ENCODE peak calls at places on chromosomes 13 and 19, in eight cellular contexts. D is CD4-positive, alpha-beta memory T cell; R is GM10248; H is GM23338; A is stimulated activated CD8-positive, alpha-beta memory T cell treated with anti-CD3 and anti-CD28 coated beads, Interleukin-4, amount 100 ng/mL, for 4 hours; V is stimulated activated naive CD4-positive, alpha-beta T cell treated with Interleukin-2 at 50 U/mL for 16 hours; U is fibroblast of pulmonary artery; G is stromal cell of bone marrow. I is an unnamed sample.

GRCh38 chr19:13195678-13196077 is 45.5 kb downstream of the IER2 start:
- DNase-seq in D (peak; percentile 62), R (peak; percentile 69), H (peak; percentile 91), A (peak; percentile 15), V (peak; percentile 55), U (no peak), G (no peak), I (no peak)

GRCh38 chr13:110119943-110120905 is 186.7 kb downstream of the COL4A1 start:
- DNase-seq in D (no peak), R (no peak), H (no peak), A (no peak), V (no peak), U (no peak), G (no peak), I (peak; percentile 41)

GRCh38 chr13:30113983-30114491 is 193.3 kb downstream of the KATNAL1 start:
- DNase-seq in D (no peak), R (no peak), H (peak; percentile 32), A (no peak), V (no peak), U (no peak), G (no peak), I (no peak)

GRCh38 chr13:91652389-91652788 is 254.0 kb downstream of the GPC5 start:
- DNase-seq in D (no peak), R (no peak), H (peak; percentile 10), A (no peak), V (no peak), U (no peak), G (no peak), I (peak; percentile 28)

GRCh38 chr19:13033244-13033643 is 38.0 kb downstream of the NFIX start:
- DNase-seq in D (no peak), R (no peak), H (no peak), A (no peak), V (no peak), U (no peak), G (no peak), I (no peak)

GRCh38 chr13:112078216-112078615 is 11.3 kb downstream of the SOX1 start:
- DNase-seq in D (no peak), R (no peak), H (no peak), A (no peak), V (no peak), U (no peak), G (no peak), I (no peak)

GRCh38 chr13:28548872-28549271 is 53.9 kb upstream of the FLT1 start:
- DNase-seq in D (no peak), R (no peak), H (peak; percentile 60), A (no peak), V (no peak), U (no peak), G (no peak), I (no peak)

GRCh38 chr13:95113601-95114000 is 187.7 kb downstream of the ABCC4 start:
- DNase-seq in D (no peak), R (no peak), H (peak; percentile 23), A (no peak), V (no peak), U (no peak), G (no peak), I (no peak)

GRCh38 chr19:40366697-40367561 is 18.4 kb downstream of the PLD3 start:
- DNase-seq in D (no peak), R (no peak), H (peak; percentile 81), A (no peak), V (no peak), U (peak; percentile 26), G (no peak), I (peak; percentile 24)

GRCh38 chr13:23928985-23929384 is 31.7 kb upstream of the C1QTNF9B start:
- DNase-seq in D (no peak), R (no peak), H (no peak), A (no peak), V (no peak), U (peak; percentile 71), G (peak; percentile 23), I (peak; percentile 90)

GRCh38 chr19:45497791-45498190 is 452 bp upstream of the PPM1N start:
- DNase-seq in D (no peak), R (no peak), H (peak; percentile 82), A (no peak), V (no peak), U (no peak), G (no peak), I (no peak)

GRCh38 chr13:74661851-74662250 is 527.6 kb upstream of the KLF12 start:
- DNase-seq in D (no peak), R (no peak), H (no peak), A (no peak), V (no peak), U (no peak), G (no peak), I (no peak)

GRCh38 chr13:112587359-112587766 is 590 bp downstream of the TUBGCP3 start:
- DNase-seq in D (peak; percentile 77), R (peak; percentile 84), H (peak; percentile 76), A (peak; percentile 50), V (peak; percentile 71), U (peak; percentile 85), G (peak; percentile 68), I (peak; percentile 86)

GRCh38 chr13:39263033-39263432 is 224.8 kb downstream of the NHLRC3 start:
- DNase-seq in D (no peak), R (peak; percentile 55), H (peak; percentile 72), A (no peak), V (peak; percentile 2), U (peak; percentile 52), G (peak; percentile 33), I (peak; percentile 23)

GRCh38 chr19:49808762-49809154 is 4.3 kb downstream of the FUZ start:
- DNase-seq in D (peak; percentile 94), R (peak; percentile 87), H (peak; percentile 99), A (peak; percentile 69), V (peak; percentile 82), U (peak; percentile 84), G (peak; percentile 70), I (peak; percentile 71)

GRCh38 chr19:55442372-55443044 is 592 bp downstream of the SHISA7 start:
- DNase-seq in D (no peak), R (no peak), H (peak; percentile 62), A (no peak), V (peak; percentile 5), U (no peak), G (no peak), I (no peak)

GRCh38 chr13:112888238-112889111 is 80.5 kb upstream of the MCF2L start:
- DNase-seq in D (no peak), R (no peak), H (no peak), A (no peak), V (no peak), U (no peak), G (no peak), I (no peak)

GRCh38 chr19:5642204-5642603 is 19.3 kb downstream of the SAFB start:
- DNase-seq in D (no peak), R (no peak), H (no peak), A (no peak), V (no peak), U (no peak), G (no peak), I (no peak)

GRCh38 chr13:30829145-30829544 is 76.9 kb upstream of the MEDAG start:
- DNase-seq in D (no peak), R (no peak), H (no peak), A (no peak), V (no peak), U (peak; percentile 47), G (no peak), I (peak; percentile 82)

GRCh38 chr13:50457430-50458393 is 385.8 kb downstream of the DLEU7 start:
- DNase-seq in D (no peak), R (no peak), H (no peak), A (no peak), V (no peak), U (no peak), G (no peak), I (no peak)

GRCh38 chr19:19652482-19653295 is 9.2 kb upstream of the GMIP start:
- DNase-seq in D (peak; percentile 26), R (no peak), H (no peak), A (no peak), V (no peak), U (no peak), G (no peak), I (peak; percentile 30)

GRCh38 chr19:40974633-40975037 is 16.4 kb upstream of the CYP2B6 start:
- DNase-seq in D (peak; percentile 73), R (peak; percentile 74), H (peak; percentile 92), A (peak; percentile 73), V (peak; percentile 68), U (peak; percentile 86), G (peak; percentile 52), I (peak; percentile 73)

GRCh38 chr19:8655340-8655709 is 24.9 kb downstream of the NFILZ start:
- DNase-seq in D (peak; percentile 66), R (peak; percentile 32), H (no peak), A (no peak), V (peak; percentile 24), U (no peak), G (no peak), I (no peak)

GRCh38 chr19:2129022-2129421 is 22.3 kb downstream of the AP3D1 start:
- DNase-seq in D (no peak), R (no peak), H (no peak), A (no peak), V (no peak), U (no peak), G (no peak), I (no peak)

GRCh38 chr19:54029930-54030490 is 33.7 kb downstream of the VSTM1 start:
- DNase-seq in D (peak; percentile 47), R (peak; percentile 41), H (peak; percentile 95), A (peak; percentile 11), V (peak; percentile 29), U (peak; percentile 82), G (peak; percentile 41), I (peak; percentile 54)

GRCh38 chr13:26541678-26542553 is 15.6 kb upstream of the WASF3 start:
- DNase-seq in D (no peak), R (no peak), H (peak; percentile 17), A (no peak), V (no peak), U (no peak), G (no peak), I (no peak)

GRCh38 chr13:59677966-59678814 is 485.5 kb downstream of the DIAPH3 start:
- DNase-seq in D (no peak), R (peak; percentile 29), H (peak; percentile 78), A (no peak), V (no peak), U (peak; percentile 87), G (peak; percentile 33), I (peak; percentile 72)

GRCh38 chr13:74132768-74133656 is 1.2 kb downstream of the KLF12 start:
- DNase-seq in D (peak; percentile 72), R (peak; percentile 13), H (peak; percentile 68), A (no peak), V (peak; percentile 52), U (peak; percentile 62), G (peak; percentile 36), I (peak; percentile 50)

I was measured in IMR-90.